ENCODE peak calls at places on chromosomes 2 and 18, in eight cellular contexts. O, W, V, L, N, R, M and H are unnamed samples.

GRCh38 chr2:56705713-56706112 is 521.9 kb downstream of the CCDC85A start:
- DNase-seq in N (no peak), O (no peak), R (no peak), M (no peak), V (no peak), W (no peak), L (no peak), H (no peak)

GRCh38 chr2:107634172-107634571 is 192.5 kb upstream of the RGPD4 start:
- DNase-seq in V (no peak), M (no peak), L (no peak), R (no peak), O (no peak), N (no peak), W (no peak), H (no peak)

GRCh38 chr2:208042450-208042849 is 17.1 kb upstream of the PLEKHM3 start:
- DNase-seq in L (no peak), O (no peak), V (no peak), N (no peak), M (no peak), R (no peak), W (no peak), H (no peak)

GRCh38 chr2:220855296-220855695 is 716.8 kb downstream of the EPHA4 start:
- DNase-seq in O (peak), R (peak), N (no peak), V (no peak), M (no peak), W (no peak), L (no peak), H (peak)

GRCh38 chr2:37905033-37905432 is 20.1 kb upstream of the RMDN2 start:
- DNase-seq in R (no peak), N (no peak), W (no peak), L (no peak), O (no peak), M (no peak), V (no peak), H (no peak)

GRCh38 chr2:19632327-19633040 is 269.3 kb downstream of the TTC32 start:
- DNase-seq in L (no peak), M (peak), R (peak), V (no peak), O (peak), N (no peak), W (peak), H (peak)

GRCh38 chr2:174465327-174465726 is 21.5 kb downstream of the GPR155 start:
- DNase-seq in O (peak), W (no peak), N (no peak), M (no peak), R (peak), L (no peak), V (no peak), H (no peak)

GRCh38 chr2:239157766-239158165 is 243.1 kb downstream of the HDAC4 start:
- DNase-seq in O (no peak), L (peak), R (peak), V (no peak), W (no peak), M (no peak), N (peak), H (peak)

GRCh38 chr2:226338825-226339224 is 460.8 kb downstream of the IRS1 start:
- DNase-seq in O (no peak), L (no peak), R (no peak), M (no peak), V (no peak), N (no peak), W (no peak), H (no peak)

GRCh38 chr2:208334230-208334629 is 68.2 kb downstream of the PIKFYVE start:
- DNase-seq in W (no peak), M (no peak), N (no peak), V (no peak), L (no peak), O (no peak), R (no peak), H (no peak)

GRCh38 chr2:121242976-121243375 is 42.0 kb downstream of the TFCP2L1 start:
- DNase-seq in R (no peak), V (no peak), N (no peak), L (no peak), W (no peak), M (no peak), O (no peak), H (no peak)

GRCh38 chr18:32889620-32890593 is 117.1 kb upstream of the KLHL14 start:
- DNase-seq in R (no peak), M (no peak), O (no peak), W (no peak), V (no peak), N (no peak), L (no peak), H (no peak)

GRCh38 chr18:37489011-37489410 is 76.6 kb downstream of the CELF4 start:
- DNase-seq in M (no peak), L (no peak), W (no peak), V (no peak), N (no peak), R (no peak), O (no peak), H (no peak)

GRCh38 chr2:133200684-133201421 is 367.4 kb downstream of the NCKAP5 start:
- DNase-seq in N (peak), L (no peak), R (peak), V (no peak), M (no peak), W (peak), O (peak), H (peak)

GRCh38 chr2:11802782-11803191 is 56.4 kb downstream of the LPIN1 start:
- DNase-seq in V (no peak), L (no peak), O (peak), R (peak), N (no peak), W (peak), M (no peak), H (peak)

GRCh38 chr18:77807650-77808049 is 558.0 kb downstream of the GALR1 start:
- DNase-seq in O (no peak), R (no peak), M (no peak), N (no peak), L (no peak), W (no peak), V (no peak), H (no peak)

GRCh38 chr2:240840435-240841060 is 20.5 kb upstream of the KIF1A start:
- DNase-seq in R (peak), M (peak), W (peak), N (peak), O (peak), L (no peak), V (no peak), H (peak)

DNA sequence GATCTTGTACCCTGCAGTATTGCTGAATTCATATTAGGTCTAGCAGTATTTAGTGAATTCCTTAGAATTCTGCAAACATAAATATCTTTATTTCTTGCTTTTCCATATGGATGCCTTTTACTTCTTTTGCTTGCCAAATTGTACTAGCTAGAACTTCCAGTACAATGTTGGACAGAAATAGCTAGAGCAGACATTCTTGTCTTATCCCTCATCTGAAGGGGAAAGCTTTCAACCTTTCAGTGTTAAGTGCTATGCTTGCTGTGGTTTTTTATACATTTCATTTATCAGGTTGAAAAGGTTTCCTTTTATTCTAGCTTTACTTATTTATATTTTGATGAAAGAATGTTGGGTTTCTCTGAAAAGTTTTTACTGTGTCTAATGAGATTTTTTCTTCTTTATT is 1321.9 kb upstream of the CHAC2 start:
- DNase-seq in V (no peak), O (no peak), W (no peak), M (no peak), R (peak), L (no peak), N (no peak), H (no peak)
- H3K4me3 ChIP-seq in V (no peak), O (no peak), W (no peak), M (no peak), R (no peak), L (no peak), N (no peak), H (no peak)

GRCh38 chr2:4995466-4995865 is 696.7 kb upstream of the SOX11 start:
- DNase-seq in N (no peak), O (no peak), M (no peak), R (no peak), V (no peak), W (no peak), L (no peak), H (no peak)

GRCh38 chr2:4992226-4992625 is 700.0 kb upstream of the SOX11 start:
- DNase-seq in L (no peak), N (no peak), O (peak), R (peak), V (no peak), M (no peak), W (no peak), H (no peak)
- TF ChIP-seq CTCF in L (no peak), N (no peak), O (peak), R (peak), V (no peak), M (no peak), W (no peak), H (no peak)

DNA sequence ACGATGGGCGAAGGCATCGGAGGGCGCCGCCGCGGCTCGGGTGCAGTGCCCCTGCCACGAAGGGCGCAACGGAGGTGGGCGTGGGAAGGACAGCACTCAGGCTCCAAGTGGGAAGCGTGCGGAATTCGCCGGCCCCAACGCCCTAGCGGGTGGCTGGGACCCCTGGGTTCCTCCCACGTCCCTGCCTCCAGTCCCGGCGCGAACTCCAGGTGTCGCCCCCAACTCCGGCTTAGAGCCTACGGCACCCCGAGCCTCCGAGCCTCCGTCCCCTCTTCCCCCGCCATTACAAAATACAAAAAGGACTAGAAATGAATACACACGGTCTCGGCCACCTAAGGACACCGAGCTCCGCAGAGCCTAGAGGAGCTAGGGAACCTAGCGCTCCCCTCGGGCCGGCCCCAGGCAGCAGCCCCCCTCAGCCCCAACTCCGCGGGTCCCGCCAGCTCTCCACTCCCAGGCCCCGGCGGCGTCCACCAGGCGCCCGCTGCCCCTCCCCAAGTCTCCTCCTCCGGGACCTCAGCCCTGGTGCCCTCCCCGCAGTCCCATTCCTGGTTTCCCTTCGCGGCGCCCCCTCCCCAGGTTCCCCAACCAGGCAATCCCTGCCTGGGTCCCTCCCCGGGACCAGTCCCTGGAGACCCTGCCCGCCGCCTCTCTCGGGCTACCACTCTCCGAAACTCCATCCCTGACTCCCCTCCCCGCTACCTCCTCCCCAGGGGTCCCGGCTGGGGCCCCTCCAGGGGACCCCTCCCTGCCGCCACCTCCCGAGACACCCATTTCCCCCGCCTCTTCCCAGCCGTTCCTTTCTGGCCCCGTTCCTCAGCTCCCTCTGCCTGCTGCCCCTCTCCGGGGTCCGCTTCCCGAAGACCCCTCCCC is 1.0 kb downstream of the CYP27C1 start:
- DNase-seq in L (no peak), R (no peak), N (peak), O (no peak), V (no peak), W (no peak), M (no peak), H (no peak)
- H3K4me3 ChIP-seq in L (peak), R (peak), N (peak), O (no peak), V (peak), W (peak), M (peak), H (peak)

GRCh38 chr2:113407446-113408099 is 29.9 kb upstream of the ZNG1B start:
- DNase-seq in R (peak), M (no peak), N (peak), O (peak), L (no peak), W (peak), V (no peak), H (peak)
- TF ChIP-seq CTCF in R (peak), M (no peak), N (peak), O (peak), L (peak), W (peak), V (no peak), H (peak)

GRCh38 chr2:176669398-176670174 is 400.3 kb downstream of the MTX2 start:
- DNase-seq in V (no peak), W (no peak), N (no peak), R (no peak), O (no peak), L (no peak), M (no peak), H (no peak)
- H3K4me3 ChIP-seq in V (no peak), W (no peak), N (no peak), R (no peak), O (no peak), L (no peak), M (no peak), H (no peak)